ENCODE peak calls at places on chromosomes 5 and 9, in seven cellular contexts. One of them, this sample, is unnamed.

GRCh38 chr5:157890825-157891587 is 32.1 kb upstream of the CLINT1 start:
- DNase-seq in adrenal gland: no peak
- DNase-seq in testis: no peak
- DNase-seq in gastrocnemius medialis: no peak
- DNase-seq in transverse colon: no peak
- DNase-seq in GM12891: no peak
- DNase-seq in lower leg skin: no peak
- DNase-seq in this sample: no peak

GRCh38 chr5:179297486-179298180 is 47.6 kb downstream of the ADAMTS2 start:
- DNase-seq in adrenal gland: no peak
- DNase-seq in testis: no peak
- DNase-seq in gastrocnemius medialis: no peak
- DNase-seq in transverse colon: no peak
- DNase-seq in GM12891: no peak
- DNase-seq in lower leg skin: no peak
- DNase-seq in this sample: no peak

GRCh38 chr9:96391021-96391765 is 7.7 kb upstream of the SLC35D2 start:
- DNase-seq in adrenal gland: no peak
- DNase-seq in testis: no peak
- DNase-seq in gastrocnemius medialis: no peak
- DNase-seq in transverse colon: peak; percentile 74
- DNase-seq in GM12891: no peak
- DNase-seq in lower leg skin: no peak
- DNase-seq in this sample: peak; percentile 76

GRCh38 chr5:132052520-132052919 is 7.9 kb upstream of the IL3 start:
- DNase-seq in adrenal gland: peak; percentile 3
- DNase-seq in testis: peak; percentile 9
- DNase-seq in gastrocnemius medialis: no peak
- DNase-seq in transverse colon: no peak
- DNase-seq in GM12891: no peak
- DNase-seq in lower leg skin: no peak
- DNase-seq in this sample: no peak

GRCh38 chr5:5270958-5271605 is 131.0 kb downstream of the ADAMTS16 start:
- DNase-seq in adrenal gland: peak; percentile 92
- DNase-seq in testis: peak; percentile 78
- DNase-seq in gastrocnemius medialis: no peak
- DNase-seq in transverse colon: peak; percentile 14
- DNase-seq in GM12891: no peak
- DNase-seq in lower leg skin: peak; percentile 32
- DNase-seq in this sample: peak; percentile 86

GRCh38 chr9:37497320-37497719 is 11.6 kb downstream of the POLR1E start:
- DNase-seq in adrenal gland: no peak
- DNase-seq in testis: no peak
- DNase-seq in gastrocnemius medialis: no peak
- DNase-seq in transverse colon: no peak
- DNase-seq in GM12891: no peak
- DNase-seq in lower leg skin: no peak
- DNase-seq in this sample: no peak

GRCh38 chr5:14063117-14063516 is 80.0 kb upstream of the TRIO start:
- DNase-seq in adrenal gland: no peak
- DNase-seq in testis: no peak
- DNase-seq in gastrocnemius medialis: no peak
- DNase-seq in transverse colon: no peak
- DNase-seq in GM12891: no peak
- DNase-seq in lower leg skin: no peak
- DNase-seq in this sample: no peak

GRCh38 chr9:12882430-12882829 is 107.6 kb downstream of the LURAP1L start:
- DNase-seq in adrenal gland: no peak
- DNase-seq in testis: no peak
- DNase-seq in gastrocnemius medialis: no peak
- DNase-seq in transverse colon: no peak
- DNase-seq in GM12891: no peak
- DNase-seq in lower leg skin: peak; percentile 19
- DNase-seq in this sample: no peak

GRCh38 chr9:37787059-37787458 is 2.2 kb upstream of the EXOSC3 start:
- DNase-seq in adrenal gland: no peak
- DNase-seq in testis: peak; percentile 29
- DNase-seq in gastrocnemius medialis: no peak
- DNase-seq in transverse colon: no peak
- DNase-seq in GM12891: no peak
- DNase-seq in lower leg skin: no peak
- DNase-seq in this sample: no peak

GRCh38 chr9:14780251-14780650 is 57.7 kb upstream of the CER1 start:
- DNase-seq in adrenal gland: peak; percentile 84
- DNase-seq in testis: no peak
- DNase-seq in gastrocnemius medialis: peak; percentile 71
- DNase-seq in transverse colon: no peak
- DNase-seq in GM12891: no peak
- DNase-seq in lower leg skin: no peak
- DNase-seq in this sample: no peak

GRCh38 chr9:114804504-114804903 is 1.3 kb downstream of the TNFSF15 start:
- DNase-seq in adrenal gland: peak; percentile 42
- DNase-seq in testis: no peak
- DNase-seq in gastrocnemius medialis: no peak
- DNase-seq in transverse colon: peak; percentile 79
- DNase-seq in GM12891: no peak
- DNase-seq in lower leg skin: peak; percentile 35
- DNase-seq in this sample: peak; percentile 33

GRCh38 chr9:94912700-94913249 is 186.3 kb downstream of the AOPEP start:
- DNase-seq in adrenal gland: no peak
- DNase-seq in testis: no peak
- DNase-seq in gastrocnemius medialis: no peak
- DNase-seq in transverse colon: no peak
- DNase-seq in GM12891: no peak
- DNase-seq in lower leg skin: peak; percentile 14
- DNase-seq in this sample: no peak

GRCh38 chr9:115992834-115993233 is 160.8 kb upstream of the PAPPA start:
- DNase-seq in adrenal gland: no peak
- DNase-seq in testis: no peak
- DNase-seq in gastrocnemius medialis: no peak
- DNase-seq in transverse colon: no peak
- DNase-seq in GM12891: no peak
- DNase-seq in lower leg skin: no peak
- DNase-seq in this sample: no peak

GRCh38 chr9:134597041-134597913 is 44.3 kb upstream of the COL5A1 start:
- DNase-seq in adrenal gland: no peak
- DNase-seq in testis: peak; percentile 7
- DNase-seq in gastrocnemius medialis: no peak
- DNase-seq in transverse colon: no peak
- DNase-seq in GM12891: no peak
- DNase-seq in lower leg skin: peak; percentile 7
- DNase-seq in this sample: no peak

GRCh38 chr9:135906291-135907005 is 898 bp downstream of the CAMSAP1 start:
- DNase-seq in adrenal gland: no peak
- DNase-seq in testis: peak; percentile 28
- DNase-seq in gastrocnemius medialis: no peak
- DNase-seq in transverse colon: peak; percentile 26
- DNase-seq in GM12891: no peak
- DNase-seq in lower leg skin: no peak
- DNase-seq in this sample: peak; percentile 25

GRCh38 chr5:134175874-134176522 is 752 bp downstream of the SKP1 start:
- DNase-seq in adrenal gland: peak; percentile 32
- DNase-seq in testis: no peak
- DNase-seq in gastrocnemius medialis: peak; percentile 20
- DNase-seq in transverse colon: no peak
- DNase-seq in GM12891: no peak
- DNase-seq in lower leg skin: no peak
- DNase-seq in this sample: peak; percentile 34

GRCh38 chr5:9361835-9362234 is 184.0 kb downstream of the SEMA5A start:
- DNase-seq in adrenal gland: peak; percentile 33
- DNase-seq in testis: peak; percentile 80
- DNase-seq in gastrocnemius medialis: no peak
- DNase-seq in transverse colon: peak; percentile 60
- DNase-seq in GM12891: peak; percentile 34
- DNase-seq in lower leg skin: no peak
- DNase-seq in this sample: peak; percentile 75

GRCh38 chr5:104412649-104413240 is 850.2 kb upstream of the NUDT12 start:
- DNase-seq in adrenal gland: peak; percentile 22
- DNase-seq in testis: no peak
- DNase-seq in gastrocnemius medialis: no peak
- DNase-seq in transverse colon: no peak
- DNase-seq in GM12891: no peak
- DNase-seq in lower leg skin: no peak
- DNase-seq in this sample: peak; percentile 22

GRCh38 chr9:72891043-72891442 is 61.8 kb downstream of the ALDH1A1 start:
- DNase-seq in adrenal gland: no peak
- DNase-seq in testis: no peak
- DNase-seq in gastrocnemius medialis: no peak
- DNase-seq in transverse colon: no peak
- DNase-seq in GM12891: no peak
- DNase-seq in lower leg skin: no peak
- DNase-seq in this sample: no peak

GRCh38 chr5:99721487-99721886 is 792.7 kb upstream of the CHD1 start:
- DNase-seq in adrenal gland: no peak
- DNase-seq in testis: no peak
- DNase-seq in gastrocnemius medialis: no peak
- DNase-seq in transverse colon: no peak
- DNase-seq in GM12891: no peak
- DNase-seq in lower leg skin: no peak
- DNase-seq in this sample: no peak

GRCh38 chr5:134491841-134492442 is 33.5 kb upstream of the JADE2 start:
- DNase-seq in adrenal gland: no peak
- DNase-seq in testis: no peak
- DNase-seq in gastrocnemius medialis: no peak
- DNase-seq in transverse colon: no peak
- DNase-seq in GM12891: no peak
- DNase-seq in lower leg skin: no peak
- DNase-seq in this sample: no peak

GRCh38 chr9:113410207-113411158 is at the start of the genes C9orf43 and POLE3:
- DNase-seq in adrenal gland: peak; percentile 94
- DNase-seq in testis: peak; percentile 96
- DNase-seq in gastrocnemius medialis: peak; percentile 90
- DNase-seq in transverse colon: peak; percentile 95
- DNase-seq in GM12891: peak; percentile 82
- DNase-seq in lower leg skin: peak; percentile 93
- DNase-seq in this sample: peak; percentile 92
- TF ChIP-seq POLR2A in adrenal gland: peak; percentile 91
- TF ChIP-seq POLR2A in testis: peak; percentile 63
- TF ChIP-seq POLR2A in gastrocnemius medialis: peak; percentile 55
- TF ChIP-seq POLR2A in transverse colon: peak; percentile 60
- TF ChIP-seq POLR2A in GM12891: peak; percentile 91
- TF ChIP-seq POLR2A in lower leg skin: no peak
- TF ChIP-seq POLR2A in this sample: peak; percentile 46

DNA sequence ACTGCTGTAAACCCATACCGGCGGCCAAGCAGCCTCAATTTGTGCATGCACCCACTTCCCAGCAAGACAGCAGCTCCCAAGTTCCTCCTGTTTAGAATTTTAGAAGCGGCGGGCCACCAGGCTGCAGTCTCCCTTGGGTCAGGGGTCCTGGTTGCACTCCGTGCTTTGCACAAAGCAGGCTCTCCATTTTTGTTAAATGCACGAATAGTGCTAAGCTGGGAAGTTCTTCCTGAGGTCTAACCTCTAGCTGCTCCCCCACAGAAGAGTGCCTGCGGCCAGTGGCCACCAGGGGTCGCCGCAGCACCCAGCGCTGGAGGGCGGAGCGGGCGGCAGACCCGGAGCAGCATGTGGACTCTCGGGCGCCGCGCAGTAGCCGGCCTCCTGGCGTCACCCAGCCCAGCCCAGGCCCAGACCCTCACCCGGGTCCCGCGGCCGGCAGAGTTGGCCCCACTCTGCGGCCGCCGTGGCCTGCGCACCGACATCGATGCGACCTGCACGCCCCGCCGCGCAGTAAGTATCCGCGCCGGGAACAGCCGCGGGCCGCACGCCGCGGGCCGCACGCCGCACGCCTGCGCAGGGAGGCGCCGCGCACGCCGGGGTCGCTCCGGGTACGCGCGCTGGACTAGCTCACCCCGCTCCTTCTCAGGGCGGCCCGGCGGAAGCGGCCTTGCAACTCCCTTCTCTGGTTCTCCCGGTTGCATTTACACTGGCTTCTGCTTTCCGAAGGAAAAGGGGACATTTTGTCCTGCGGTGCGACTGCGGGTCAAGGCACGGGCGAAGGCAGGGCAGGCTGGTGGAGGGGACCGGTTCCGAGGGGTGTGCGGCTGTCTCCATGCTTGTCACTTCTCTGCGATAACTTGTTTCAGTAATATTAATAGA is at the start of gene FXN:
- DNase-seq in adrenal gland: peak; percentile 79
- DNase-seq in testis: peak; percentile 87
- DNase-seq in gastrocnemius medialis: peak; percentile 45
- DNase-seq in transverse colon: peak; percentile 88
- DNase-seq in GM12891: peak; percentile 84
- DNase-seq in lower leg skin: peak; percentile 65
- DNase-seq in this sample: peak; percentile 80
- TF ChIP-seq POLR2A in adrenal gland: peak; percentile 71
- TF ChIP-seq POLR2A in testis: no peak
- TF ChIP-seq POLR2A in gastrocnemius medialis: peak; percentile 46
- TF ChIP-seq POLR2A in transverse colon: peak; percentile 28
- TF ChIP-seq POLR2A in GM12891: peak; percentile 49
- TF ChIP-seq POLR2A in lower leg skin: no peak
- TF ChIP-seq POLR2A in this sample: peak; percentile 53

DNA sequence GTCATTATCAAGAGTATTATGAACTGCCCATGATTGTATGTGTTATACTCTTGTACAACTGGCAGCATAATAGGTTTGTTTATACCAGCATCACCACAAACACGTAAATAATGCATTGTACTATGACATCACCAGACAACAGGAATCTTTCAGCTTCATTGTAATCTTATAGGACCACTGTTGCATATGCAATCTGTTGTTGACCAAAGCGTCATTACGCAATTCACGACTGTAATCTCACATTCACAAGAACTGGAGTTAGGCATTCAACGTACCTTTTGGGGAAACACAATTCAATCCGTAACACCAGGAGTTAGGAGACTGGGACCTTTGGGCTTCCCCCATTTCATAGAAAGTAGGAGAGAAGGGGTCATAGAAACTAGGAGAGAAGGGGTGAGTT is 20.4 kb upstream of the ARSI start:
- DNase-seq in adrenal gland: no peak
- DNase-seq in testis: no peak
- DNase-seq in gastrocnemius medialis: no peak
- DNase-seq in transverse colon: no peak
- DNase-seq in GM12891: no peak
- DNase-seq in lower leg skin: no peak
- DNase-seq in this sample: no peak
- TF ChIP-seq POLR2A in adrenal gland: no peak
- TF ChIP-seq POLR2A in testis: no peak
- TF ChIP-seq POLR2A in gastrocnemius medialis: no peak
- TF ChIP-seq POLR2A in transverse colon: no peak
- TF ChIP-seq POLR2A in GM12891: no peak
- TF ChIP-seq POLR2A in lower leg skin: no peak
- TF ChIP-seq POLR2A in this sample: no peak

DNA sequence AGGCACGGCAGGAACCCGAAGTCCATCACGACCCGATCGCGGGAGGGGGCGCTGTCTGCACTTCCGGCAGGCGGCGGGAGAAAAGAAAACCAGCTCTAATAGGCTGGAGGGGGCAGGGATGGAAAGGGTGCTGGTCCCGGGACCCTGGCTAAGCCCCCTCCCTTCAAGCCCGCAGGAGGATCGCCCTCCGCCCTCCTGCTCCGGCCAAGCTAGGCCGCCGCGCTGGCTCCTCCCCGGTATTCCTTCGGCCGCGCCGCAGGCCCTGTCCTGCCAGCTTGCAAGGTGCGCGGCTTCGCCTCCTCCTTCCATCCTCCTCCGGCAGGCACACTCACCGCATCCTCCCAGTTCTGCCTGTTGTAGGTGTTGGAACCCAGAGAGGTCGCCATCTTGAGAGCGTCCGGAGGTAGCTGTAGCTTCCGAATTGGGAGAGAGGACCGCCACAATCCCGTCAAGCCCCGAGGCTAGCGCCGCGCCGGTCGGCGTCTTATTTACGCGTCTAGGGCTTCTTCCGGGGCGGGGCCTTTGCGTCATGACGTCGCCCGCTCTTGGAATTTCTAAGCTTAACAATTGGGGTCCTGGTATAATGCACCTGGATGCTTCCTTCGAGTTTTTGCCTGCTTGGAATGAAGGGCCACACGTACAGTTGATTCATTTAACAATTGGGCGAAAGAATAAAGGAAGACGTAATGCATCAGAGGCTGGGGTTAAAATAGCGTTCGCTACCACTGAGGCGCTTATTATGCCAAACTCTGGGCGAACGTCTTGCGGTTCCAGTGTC is at the start of gene RBM22:
- DNase-seq in adrenal gland: peak; percentile 90
- DNase-seq in testis: peak; percentile 97
- DNase-seq in gastrocnemius medialis: peak; percentile 93
- DNase-seq in transverse colon: peak; percentile 94
- DNase-seq in GM12891: peak; percentile 67
- DNase-seq in lower leg skin: peak; percentile 94
- DNase-seq in this sample: peak; percentile 91
- TF ChIP-seq POLR2A in adrenal gland: peak; percentile 94
- TF ChIP-seq POLR2A in testis: peak; percentile 35
- TF ChIP-seq POLR2A in gastrocnemius medialis: peak; percentile 82
- TF ChIP-seq POLR2A in transverse colon: peak; percentile 91
- TF ChIP-seq POLR2A in GM12891: peak; percentile 74
- TF ChIP-seq POLR2A in lower leg skin: no peak
- TF ChIP-seq POLR2A in this sample: peak; percentile 80

This sample was measured in body of pancreas.